ENCODE peak calls at places on chromosomes 7 and 10, in nine cellular contexts. G, J, U, D, Z, N, V, X and L are unnamed samples.

GRCh38 chr10:52563361-52563760 is 209.2 kb downstream of the MBL2 start:
- DNase-seq in G (peak; percentile 14), J (no peak), U (no peak), D (peak; percentile 34), Z (no peak), N (no peak), V (no peak), X (no peak), L (no peak)

GRCh38 chr7:52260046-52260665 is 775.3 kb upstream of the POM121L12 start:
- DNase-seq in G (no peak), J (peak; percentile 25), U (peak; percentile 46), D (no peak), Z (no peak), N (no peak), V (no peak), X (no peak), L (peak; percentile 42)

GRCh38 chr10:75959209-75959608 is 527.8 kb downstream of the LRMDA start:
- DNase-seq in G (peak; percentile 77), J (peak; percentile 50), U (no peak), D (peak; percentile 69), Z (peak; percentile 47), N (peak; percentile 37), V (no peak), X (no peak), L (no peak)

GRCh38 chr7:5497158-5498103 is 73.8 kb upstream of the TNRC18 start:
- DNase-seq in G (no peak), J (no peak), U (no peak), D (no peak), Z (no peak), N (no peak), V (no peak), X (no peak), L (no peak)

GRCh38 chr7:100826546-100827329 is 585 bp downstream of the EPHB4 start:
- DNase-seq in G (peak; percentile 24), J (no peak), U (no peak), D (no peak), Z (peak; percentile 38), N (no peak), V (peak; percentile 29), X (peak; percentile 51), L (peak; percentile 3)

GRCh38 chr10:104337527-104337984 is 709 bp downstream of the ITPRIP start:
- DNase-seq in G (no peak), J (peak; percentile 47), U (no peak), D (peak; percentile 59), Z (peak; percentile 45), N (no peak), V (no peak), X (no peak), L (no peak)

GRCh38 chr7:74343281-74344127 is 54.3 kb downstream of the CLIP2 start:
- DNase-seq in G (peak; percentile 80), J (peak; percentile 71), U (no peak), D (peak; percentile 54), Z (peak; percentile 68), N (no peak), V (no peak), X (no peak), L (no peak)

GRCh38 chr10:33735463-33735862 is 401.0 kb upstream of the NRP1 start:
- DNase-seq in G (peak; percentile 26), J (peak; percentile 41), U (no peak), D (peak; percentile 37), Z (peak; percentile 46), N (no peak), V (no peak), X (no peak), L (no peak)

GRCh38 chr7:90271753-90272152 is 26.8 kb downstream of the CFAP69 start:
- DNase-seq in G (peak; percentile 21), J (no peak), U (no peak), D (peak; percentile 69), Z (peak; percentile 7), N (peak; percentile 15), V (no peak), X (no peak), L (no peak)

GRCh38 chr7:466465-467191 is 53.0 kb downstream of the PDGFA start:
- DNase-seq in G (no peak), J (no peak), U (no peak), D (no peak), Z (no peak), N (no peak), V (no peak), X (no peak), L (no peak)

GRCh38 chr10:127592586-127592985 is 43.5 kb downstream of the NPS start:
- DNase-seq in G (no peak), J (no peak), U (no peak), D (no peak), Z (no peak), N (no peak), V (no peak), X (no peak), L (no peak)

GRCh38 chr7:77200542-77200941 is 923 bp upstream of the FGL2 start:
- DNase-seq in G (no peak), J (no peak), U (no peak), D (no peak), Z (no peak), N (no peak), V (no peak), X (no peak), L (no peak)

GRCh38 chr10:77927343-77928256 is 1.0 kb upstream of the DLG5 start:
- DNase-seq in G (no peak), J (no peak), U (no peak), D (no peak), Z (no peak), N (no peak), V (no peak), X (no peak), L (no peak)

DNA sequence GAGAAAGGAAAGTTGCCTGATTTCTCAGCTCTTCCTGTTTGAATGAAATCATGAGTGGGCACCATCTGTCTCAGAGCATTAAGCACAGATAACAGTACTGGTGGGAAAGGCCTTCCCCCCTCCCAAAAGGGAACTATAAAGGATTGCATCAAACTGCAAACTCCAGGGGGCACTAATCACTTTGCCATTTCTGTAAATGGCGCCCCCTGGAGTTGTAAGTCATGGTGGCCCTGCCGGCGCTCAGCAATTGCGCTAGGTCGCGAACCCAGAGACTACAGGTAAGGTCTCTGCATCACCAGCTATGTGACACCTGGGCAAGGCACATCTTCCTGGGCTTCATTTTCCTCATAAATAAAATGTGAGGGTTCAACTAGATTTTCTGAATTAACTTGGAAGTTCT is 11.1 kb downstream of the LRRC4 start:
- DNase-seq in G (no peak), J (peak; percentile 48), U (peak; percentile 52), D (no peak), Z (no peak), N (no peak), V (no peak), X (no peak), L (no peak)
- TF ChIP-seq CTCF in G (peak; percentile 19), J (peak; percentile 50), U (peak; percentile 67), D (peak; percentile 40), Z (peak; percentile 36), N (peak; percentile 36), V (no peak), X (no peak), L (peak; percentile 32)

GRCh38 chr10:98852686-98853085 is 383.0 kb downstream of the HPSE2 start:
- DNase-seq in G (no peak), J (peak; percentile 15), U (no peak), D (no peak), Z (no peak), N (no peak), V (no peak), X (no peak), L (no peak)
- TF ChIP-seq CTCF in G (no peak), J (no peak), U (peak; percentile 9), D (no peak), Z (peak; percentile 18), N (peak; percentile 30), V (no peak), X (no peak), L (peak; percentile 18)

DNA sequence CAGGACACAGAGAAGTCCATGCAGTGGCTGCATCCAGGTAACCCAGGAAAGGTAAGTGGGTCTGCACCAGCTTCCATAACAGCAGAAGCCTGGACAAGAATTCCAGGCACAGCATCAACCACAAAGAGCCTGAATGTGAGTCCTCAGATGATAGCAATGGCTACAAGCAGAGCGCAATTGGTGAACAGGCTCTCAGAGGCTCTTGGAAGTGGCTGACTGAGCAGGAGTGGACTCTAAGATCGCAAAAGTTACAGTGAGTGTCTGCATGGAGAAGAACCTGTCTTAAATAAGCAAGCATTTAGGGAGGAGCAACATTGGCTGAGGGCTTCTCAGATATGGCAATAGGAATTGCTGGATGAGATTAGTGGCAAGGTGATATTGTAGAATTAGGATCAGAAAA is 41.6 kb upstream of the VWC2 start:
- DNase-seq in G (no peak), J (no peak), U (no peak), D (no peak), Z (no peak), N (no peak), V (no peak), X (no peak), L (no peak)
- TF ChIP-seq CTCF in G (no peak), J (no peak), U (no peak), D (no peak), Z (no peak), N (no peak), V (no peak), X (no peak), L (no peak)

GRCh38 chr7:26278769-26279168 is 12.9 kb upstream of the SNX10 start:
- DNase-seq in G (peak; percentile 32), J (peak; percentile 47), U (no peak), D (peak; percentile 23), Z (peak; percentile 35), N (no peak), V (no peak), X (no peak), L (no peak)
- TF ChIP-seq CTCF in G (peak; percentile 34), J (peak; percentile 89), U (no peak), D (peak; percentile 18), Z (peak; percentile 48), N (no peak), V (peak; percentile 6), X (no peak), L (peak; percentile 33)

GRCh38 chr7:148151778-148152177 is 438.8 kb upstream of the C7orf33 start:
- DNase-seq in G (no peak), J (no peak), U (no peak), D (no peak), Z (no peak), N (no peak), V (no peak), X (no peak), L (no peak)
- TF ChIP-seq CTCF in G (no peak), J (no peak), U (no peak), D (no peak), Z (no peak), N (no peak), V (no peak), X (no peak), L (no peak)

DNA sequence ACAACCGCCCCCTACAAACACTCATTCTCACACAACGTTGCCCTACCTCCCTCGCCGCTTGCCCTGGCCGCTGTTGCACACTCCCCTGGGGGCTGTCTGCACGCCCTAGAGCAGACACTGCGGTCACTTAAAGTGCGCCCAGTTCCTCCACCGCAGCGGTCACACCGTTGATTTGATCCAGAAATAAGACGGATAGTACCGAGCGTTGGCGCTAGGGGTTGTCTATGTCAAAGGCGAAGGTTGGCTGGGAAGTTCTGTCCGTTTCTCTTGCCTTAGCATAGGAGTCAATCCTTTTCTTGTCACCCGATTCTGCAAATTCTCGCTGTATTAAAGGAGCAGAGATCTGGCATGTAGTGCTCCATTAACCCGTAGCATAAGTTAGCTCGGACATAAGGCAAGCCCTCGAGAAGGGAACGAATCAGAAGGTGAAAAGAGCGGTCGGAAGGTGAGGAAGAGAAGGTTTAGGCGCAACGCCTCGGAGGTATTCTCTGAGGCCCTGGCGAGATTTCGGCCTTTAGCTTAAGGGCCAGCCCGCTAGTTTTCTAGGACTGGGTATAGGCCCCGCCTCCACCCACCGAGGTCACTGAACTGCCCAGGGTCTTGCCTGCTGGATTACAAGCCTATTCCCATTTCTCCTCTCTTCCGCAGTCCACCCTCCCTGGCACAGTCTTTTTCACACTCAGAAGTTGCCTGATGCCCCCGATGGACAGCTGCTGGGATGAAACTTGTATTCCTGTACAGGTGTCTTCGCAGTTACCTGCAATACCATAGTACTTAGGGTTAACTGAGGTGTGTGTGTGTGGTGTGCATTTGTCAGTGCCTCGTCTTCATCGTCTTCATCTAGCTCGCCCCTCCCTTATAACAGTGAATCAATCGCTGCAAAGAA is 10.7 kb downstream of the NXPH1 start:
- DNase-seq in G (no peak), J (peak; percentile 18), U (peak; percentile 69), D (no peak), Z (no peak), N (no peak), V (no peak), X (no peak), L (no peak)
- TF ChIP-seq CTCF in G (no peak), J (no peak), U (peak; percentile 49), D (no peak), Z (no peak), N (no peak), V (no peak), X (no peak), L (peak; percentile 20)